ENCODE peak calls at places on chromosomes 2 and 18, in four cellular contexts. X is tibial nerve, Y is NB4, E is A549. D is an unnamed sample.

GRCh38 chr2:161306919-161307318 is 1.3 kb upstream of the PSMD14 start:
- DNase-seq in X (no peak), Y (peak; percentile 28), E (no peak), D (no peak)

GRCh38 chr2:216539791-216540241 is 41.2 kb downstream of the RPL37A start:
- DNase-seq in Y (no peak), X (no peak), E (peak; percentile 23), D (peak; percentile 46)

GRCh38 chr18:6885992-6886823 is 156.7 kb downstream of the ARHGAP28 start:
- DNase-seq in Y (peak; percentile 42), X (peak; percentile 78), E (peak; percentile 24), D (peak; percentile 55)

GRCh38 chr18:28159055-28159454 is 17.9 kb downstream of the CDH2 start:
- DNase-seq in E (no peak), Y (no peak), X (no peak), D (no peak)

GRCh38 chr2:189305291-189305943 is 125.9 kb upstream of the COL5A2 start:
- DNase-seq in X (no peak), Y (no peak), E (peak; percentile 11), D (no peak)

GRCh38 chr2:239268082-239268481 is 132.7 kb downstream of the HDAC4 start:
- DNase-seq in Y (no peak), X (no peak), E (peak; percentile 66), D (no peak)

GRCh38 chr18:25503567-25504081 is 151.7 kb upstream of the ZNF521 start:
- DNase-seq in E (peak; percentile 27), X (peak; percentile 71), Y (peak; percentile 2), D (peak; percentile 69)

GRCh38 chr2:158931577-158931976 is 36.9 kb upstream of the TANC1 start:
- DNase-seq in E (no peak), Y (peak; percentile 28), X (no peak), D (no peak)

GRCh38 chr2:161586517-161587167 is 37.6 kb upstream of the SLC4A10 start:
- DNase-seq in E (peak; percentile 18), Y (peak; percentile 36), X (no peak), D (no peak)

GRCh38 chr18:2547477-2548087 is 23.7 kb downstream of the METTL4 start:
- DNase-seq in E (peak; percentile 47), X (peak; percentile 14), Y (peak; percentile 63), D (no peak)

GRCh38 chr2:29528891-29529520 is 392.4 kb downstream of the ALK start:
- DNase-seq in Y (no peak), X (no peak), E (no peak), D (no peak)

GRCh38 chr18:3514312-3515216 is 64.6 kb downstream of the TGIF1 start:
- DNase-seq in E (no peak), Y (no peak), X (no peak), D (no peak)

GRCh38 chr2:157592983-157593382 is 35.7 kb downstream of the ACVR1C start:
- DNase-seq in E (peak; percentile 10), X (no peak), Y (no peak), D (no peak)

GRCh38 chr2:112960230-112960825 is 17.5 kb upstream of the IL36G start:
- DNase-seq in X (no peak), E (no peak), Y (no peak), D (no peak)

GRCh38 chr2:216445489-216445888 is 33.2 kb downstream of the SMARCAL1 start:
- DNase-seq in X (no peak), Y (no peak), E (no peak), D (no peak)

GRCh38 chr2:77937366-77937765 is 415.2 kb upstream of the LRRTM4 start:
- DNase-seq in Y (no peak), X (no peak), E (no peak), D (no peak)

GRCh38 chr2:187429989-187430388 is 18.1 kb downstream of the CALCRL start:
- DNase-seq in E (no peak), Y (no peak), X (no peak), D (no peak)

GRCh38 chr2:191933307-191934105 is 86.6 kb upstream of the CAVIN2 start:
- DNase-seq in X (no peak), Y (no peak), E (no peak), D (no peak)

GRCh38 chr2:61887684-61888303 is 662 bp downstream of the CCT4 start:
- DNase-seq in Y (peak; percentile 59), X (peak; percentile 8), E (peak; percentile 44), D (no peak)

GRCh38 chr2:43995733-43996533 is at the start of gene LRPPRC:
- DNase-seq in X (peak; percentile 92), E (peak; percentile 98), Y (peak; percentile 98), D (peak; percentile 90)

GRCh38 chr18:48927286-48928080 is 23.3 kb downstream of the SMAD7 start:
- DNase-seq in Y (no peak), X (no peak), E (no peak), D (no peak)

GRCh38 chr2:60948926-60949579 is 67.7 kb downstream of the REL start:
- DNase-seq in Y (no peak), E (no peak), X (no peak), D (no peak)

GRCh38 chr2:8465560-8465959 is 216.3 kb upstream of the ID2 start:
- DNase-seq in E (no peak), Y (no peak), X (no peak), D (no peak)

GRCh38 chr2:37441055-37441454 is 96.6 kb downstream of the QPCT start:
- DNase-seq in Y (no peak), E (no peak), X (no peak), D (no peak)

GRCh38 chr18:77168666-77169358 is 36.2 kb upstream of the MBP start:
- DNase-seq in X (no peak), Y (no peak), E (no peak), D (no peak)

GRCh38 chr18:8667846-8668245 is 37.5 kb upstream of the MTCL1 start:
- DNase-seq in X (no peak), E (no peak), Y (no peak), D (no peak)

GRCh38 chr2:69138247-69138754 is 125.3 kb downstream of the ANTXR1 start:
- DNase-seq in Y (no peak), E (peak; percentile 36), X (no peak), D (no peak)

GRCh38 chr2:19478441-19478840 is 120.0 kb upstream of the OSR1 start:
- DNase-seq in Y (no peak), E (peak; percentile 50), X (no peak), D (no peak)

GRCh38 chr2:26435106-26435505 is 33.4 kb downstream of the DRC1 start:
- DNase-seq in Y (no peak), E (no peak), X (no peak), D (no peak)

GRCh38 chr18:36862182-36862581 is 33.3 kb downstream of the KIAA1328 start:
- DNase-seq in E (no peak), X (no peak), Y (no peak), D (no peak)

GRCh38 chr2:163682695-163683094 is 53.1 kb downstream of the FIGN start:
- DNase-seq in X (no peak), E (peak; percentile 21), Y (peak; percentile 71), D (no peak)

GRCh38 chr2:207161724-207162123 is 4.0 kb downstream of the KLF7 start:
- DNase-seq in Y (no peak), X (no peak), E (peak; percentile 64), D (no peak)
- TF ChIP-seq POLR2A in Y (no peak), X (no peak), E (no peak), D (no peak)

GRCh38 chr18:34495434-34495833 is 214.7 kb upstream of the DTNA start:
- DNase-seq in E (no peak), Y (peak; percentile 48), X (no peak), D (no peak)

GRCh38 chr18:34492652-34493051 is 217.4 kb upstream of the DTNA start:
- DNase-seq in Y (no peak), E (no peak), X (no peak), D (no peak)

GRCh38 chr18:34493099-34493544 is 217.0 kb upstream of the DTNA start:
- DNase-seq in E (peak; percentile 23), Y (peak; percentile 1), X (peak; percentile 43), D (peak; percentile 35)

GRCh38 chr18:34494359-34494696 is 215.8 kb upstream of the DTNA start:
- DNase-seq in Y (no peak), X (no peak), E (no peak), D (no peak)

GRCh38 chr18:34493566-34494358 is 216.3 kb upstream of the DTNA start:
- DNase-seq in E (no peak), Y (no peak), X (no peak), D (no peak)
- TF ChIP-seq POLR2A in E (no peak), Y (no peak), X (no peak), D (no peak)

GRCh38 chr2:197454923-197455322 is 1.6 kb downstream of the COQ10B start:
- DNase-seq in E (no peak), Y (no peak), X (no peak), D (no peak)

GRCh38 chr2:197450485-197450884 is 2.9 kb upstream of the COQ10B start:
- DNase-seq in E (no peak), X (no peak), Y (no peak), D (no peak)

GRCh38 chr2:197453123-197453913 is at the start of gene COQ10B:
- DNase-seq in Y (peak; percentile 100), X (peak; percentile 96), E (peak; percentile 100), D (peak; percentile 99)

GRCh38 chr2:197453914-197454398 is 604 bp downstream of the COQ10B start:
- DNase-seq in E (no peak), X (peak; percentile 64), Y (peak; percentile 93), D (no peak)

GRCh38 chr2:197452754-197453122 is 614 bp upstream of the COQ10B start:
- DNase-seq in X (no peak), Y (no peak), E (no peak), D (no peak)
- TF ChIP-seq POLR2A in X (no peak), Y (peak; percentile 53), E (peak; percentile 50), D (no peak)

GRCh38 chr2:202238234-202239197 is at the start of gene SUMO1:
- DNase-seq in X (peak; percentile 91), Y (peak; percentile 97), E (peak; percentile 91), D (peak; percentile 89)
- TF ChIP-seq POLR2A in X (peak; percentile 60), Y (peak; percentile 80), E (peak; percentile 83), D (peak; percentile 51)

GRCh38 chr2:47293967-47294366 is 109.0 kb upstream of the MSH2 start:
- DNase-seq in Y (no peak), E (no peak), X (no peak), D (no peak)
- TF ChIP-seq POLR2A in Y (no peak), E (no peak), X (no peak), D (no peak)

DNA sequence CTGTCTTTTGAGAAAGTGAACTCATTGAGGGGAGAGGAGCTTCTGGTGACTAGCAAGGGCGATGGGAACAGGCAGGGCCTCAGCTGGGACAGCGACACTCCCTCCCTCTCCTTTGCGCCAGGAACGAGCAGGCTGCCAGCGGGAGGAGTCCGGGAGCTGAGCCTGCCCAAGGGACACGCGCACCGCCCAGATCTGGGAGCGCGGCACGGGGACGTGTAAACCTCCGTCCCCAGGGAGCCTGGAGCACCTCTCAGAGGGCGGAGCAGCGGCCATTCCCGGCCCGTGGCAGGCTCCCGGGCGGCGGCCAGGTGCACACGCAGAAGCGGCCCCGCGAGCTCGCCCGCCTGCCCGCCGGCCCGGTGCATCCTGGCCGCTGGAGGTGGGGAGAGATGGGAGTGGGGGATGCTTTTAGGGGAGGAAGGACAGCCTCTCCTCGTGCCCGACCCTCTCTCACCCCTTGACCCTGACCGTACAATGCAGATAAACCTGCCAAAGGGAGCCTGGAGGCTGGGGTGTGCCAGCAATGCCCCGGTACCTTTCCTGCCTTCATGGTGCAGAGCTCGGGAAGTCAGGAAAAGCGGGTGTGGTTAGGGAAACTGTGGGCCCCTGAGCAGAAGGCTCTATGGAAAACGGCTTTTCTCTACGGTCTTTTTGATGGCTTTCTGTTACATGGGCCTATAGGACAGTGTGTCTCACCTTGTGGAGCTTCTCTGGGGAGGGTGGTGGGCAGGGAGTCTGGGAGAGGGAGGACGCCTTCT is 2.2 kb downstream of the AQP4 start:
- DNase-seq in Y (no peak), E (peak; percentile 33), X (no peak), D (peak; percentile 27)
- TF ChIP-seq POLR2A in Y (no peak), E (no peak), X (no peak), D (no peak)

D was measured in uterus.